ENCODE peak calls at places on chromosomes 11 and 22, in six cellular contexts. T is neural progenitor cell; Y is psoas muscle; B is transverse colon; E is CD4-positive, alpha-beta T cell; G is tibial artery. A is an unnamed sample. For H3K27me3, the result is how much of the 10 kb centered on the place peaks cover.

GRCh38 chr11:131999084-131999483 is 628.7 kb downstream of the NTM start:
- DNase-seq in T (no peak), Y (no peak), B (no peak), E (no peak), G (no peak), A (no peak)

GRCh38 chr22:17945851-17946690 is 78.3 kb downstream of the MICAL3 start:
- DNase-seq in T (no peak), Y (no peak), B (no peak), E (no peak), G (no peak), A (no peak)

GRCh38 chr11:2932850-2933251 is 3.6 kb upstream of the PHLDA2 start:
- DNase-seq in T (no peak), Y (peak), B (no peak), E (no peak), G (no peak), A (no peak)

GRCh38 chr11:289706-290620 is 1.0 kb downstream of the PGGHG start:
- DNase-seq in T (no peak), Y (peak), B (peak), E (no peak), G (peak), A (peak)

GRCh38 chr22:50314455-50315288 is 7.2 kb upstream of the PLXNB2 start:
- DNase-seq in T (no peak), Y (no peak), B (peak), E (peak), G (no peak), A (peak)

GRCh38 chr22:18031670-18032454 is 7.5 kb upstream of the MICAL3 start:
- DNase-seq in T (no peak), Y (peak), B (no peak), E (no peak), G (no peak), A (no peak)

GRCh38 chr11:78310500-78310909 is 107.1 kb downstream of the GAB2 start:
- DNase-seq in T (no peak), Y (peak), B (peak), E (no peak), G (peak), A (peak)

GRCh38 chr11:127362754-127363153 is 362.2 kb upstream of the KIRREL3 start:
- DNase-seq in T (no peak), Y (no peak), B (no peak), E (no peak), G (no peak), A (no peak)

GRCh38 chr22:49964493-49965290 is 4.1 kb downstream of the PIM3 start:
- DNase-seq in T (peak), Y (peak), B (peak), E (no peak), G (peak), A (peak)

GRCh38 chr22:28867191-28867590 is 16.2 kb upstream of the ZNRF3 start:
- DNase-seq in T (no peak), Y (no peak), B (no peak), E (no peak), G (no peak), A (no peak)

GRCh38 chr22:47570300-47570685 is 807.8 kb downstream of the TBC1D22A start:
- DNase-seq in T (no peak), Y (no peak), B (no peak), E (no peak), G (peak), A (no peak)

GRCh38 chr22:19058713-19059451 is 63.3 kb downstream of the DGCR2 start:
- DNase-seq in T (no peak), Y (no peak), B (no peak), E (no peak), G (no peak), A (no peak)

GRCh38 chr11:102177126-102177525 is 66.9 kb downstream of the YAP1 start:
- DNase-seq in T (no peak), Y (no peak), B (no peak), E (no peak), G (no peak), A (no peak)

GRCh38 chr11:31620434-31620833 is 110.9 kb downstream of the ELP4 start:
- DNase-seq in T (no peak), Y (no peak), B (no peak), E (no peak), G (no peak), A (no peak)

GRCh38 chr11:1771700-1772099 is 8.0 kb upstream of the CTSD start:
- DNase-seq in T (no peak), Y (peak), B (peak), E (no peak), G (no peak), A (peak)

GRCh38 chr11:78203184-78203583 is 14.5 kb downstream of the USP35 start:
- DNase-seq in T (no peak), Y (no peak), B (no peak), E (peak), G (no peak), A (no peak)

GRCh38 chr11:135075740-135076139 is 663.7 kb upstream of the B3GAT1 start:
- DNase-seq in T (peak), Y (peak), B (peak), E (peak), G (peak), A (peak)

GRCh38 chr22:32531955-32532818 is 57.6 kb downstream of the FBXO7 start:
- DNase-seq in T (peak), Y (peak), B (peak), E (no peak), G (peak), A (peak)

GRCh38 chr22:30878516-30879365 is 89.8 kb downstream of the MORC2 start:
- DNase-seq in T (no peak), Y (no peak), B (no peak), E (no peak), G (no peak), A (peak)

GRCh38 chr22:44628856-44629255 is 73.1 kb upstream of the PRR5 start:
- DNase-seq in T (no peak), Y (peak), B (no peak), E (no peak), G (no peak), A (no peak)

DNA sequence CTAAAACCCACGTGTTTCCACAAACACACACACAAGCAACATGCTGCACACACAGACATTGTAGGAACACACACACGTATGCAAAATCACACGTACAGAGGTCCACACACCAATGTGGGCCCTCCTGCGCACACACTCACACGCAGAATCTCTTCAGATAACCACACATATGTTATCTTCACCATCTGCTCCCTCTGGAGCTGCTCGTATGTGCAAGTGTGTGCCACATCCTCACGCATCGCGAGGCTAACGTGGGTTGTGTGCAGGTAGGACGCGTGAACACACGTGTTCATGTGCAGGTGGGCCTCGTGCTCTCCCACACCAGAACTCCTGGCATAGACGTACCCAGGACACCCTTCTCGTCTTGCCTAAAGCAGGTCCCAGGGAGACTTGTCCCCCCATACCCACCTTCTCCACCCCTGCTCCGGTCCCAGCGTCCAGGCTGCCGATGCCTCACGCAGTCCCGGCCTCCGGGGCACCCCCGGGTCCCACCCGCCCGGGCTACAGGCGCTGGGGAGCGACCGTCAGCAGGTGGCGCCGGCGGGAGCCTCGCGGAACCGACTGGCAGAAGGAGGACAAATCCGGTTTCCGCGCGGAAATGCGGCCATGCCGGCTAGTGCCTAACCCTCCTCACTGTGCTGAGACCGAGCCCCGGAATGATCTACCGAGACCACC is 10.3 kb upstream of the IGSF9B start:
- DNase-seq in T (peak), Y (peak), B (peak), E (peak), G (no peak), A (peak)
- TF ChIP-seq CTCF in T (peak), Y (peak), B (no peak), E (peak), G (peak), A (peak)

GRCh38 chr11:43576834-43577521 is 103.6 kb upstream of the HSD17B12 start:
- DNase-seq in T (peak), Y (no peak), B (no peak), E (no peak), G (no peak), A (peak)

GRCh38 chr11:43573233-43573632 is 107.3 kb upstream of the HSD17B12 start:
- DNase-seq in T (peak), Y (no peak), B (no peak), E (no peak), G (no peak), A (no peak)

GRCh38 chr11:43573873-43574272 is 106.7 kb upstream of the HSD17B12 start:
- DNase-seq in T (no peak), Y (no peak), B (no peak), E (no peak), G (no peak), A (no peak)

GRCh38 chr11:43575931-43576833 is 104.4 kb upstream of the HSD17B12 start:
- DNase-seq in T (no peak), Y (no peak), B (no peak), E (no peak), G (no peak), A (no peak)

GRCh38 chr11:43574949-43575915 is 105.3 kb upstream of the HSD17B12 start:
- DNase-seq in T (peak), Y (no peak), B (no peak), E (no peak), G (no peak), A (no peak)
- H3K27me3 ChIP-seq in T (half or more), Y (under half), B (half or more), E (half or more), G (half or more), A (half or more)

DNA sequence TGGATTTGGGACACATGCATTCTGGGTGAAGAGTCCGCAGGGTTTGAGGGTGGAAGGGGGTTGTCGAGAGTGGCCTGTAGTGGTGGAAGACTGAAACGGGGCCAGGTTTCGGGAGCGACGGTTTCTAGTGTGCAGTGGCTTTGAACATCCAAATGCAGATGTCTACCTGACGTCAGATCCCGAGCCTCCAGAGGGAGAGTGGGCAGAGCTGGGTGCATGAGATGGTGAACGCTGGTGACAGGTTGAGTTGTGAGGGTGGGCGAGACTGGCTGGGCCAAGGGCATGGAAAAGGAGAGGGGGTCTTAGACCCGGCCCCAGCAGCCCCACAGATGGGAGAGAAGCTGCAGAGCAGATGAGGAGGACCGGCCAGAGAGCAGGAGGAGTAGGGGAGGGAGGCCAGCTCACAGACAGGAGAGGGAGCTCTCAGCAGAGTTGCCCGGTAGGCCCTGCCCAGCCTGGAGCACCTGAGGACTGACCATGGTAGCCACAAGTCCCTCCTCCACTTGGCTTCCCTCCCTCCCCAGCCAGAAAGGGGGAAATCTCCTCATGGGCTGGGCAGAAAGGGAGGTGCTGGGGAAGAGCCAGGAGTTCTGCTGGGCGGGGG is 14.2 kb downstream of the KCNJ4 start:
- DNase-seq in T (no peak), Y (no peak), B (no peak), E (no peak), G (no peak), A (no peak)
- TF ChIP-seq CTCF in T (no peak), Y (no peak), B (no peak), E (no peak), G (no peak), A (no peak)

GRCh38 chr11:13207665-13208594 is 69.7 kb upstream of the BMAL1 start:
- DNase-seq in T (no peak), Y (no peak), B (peak), E (no peak), G (peak), A (no peak)

GRCh38 chr11:13208921-13209320 is 68.7 kb upstream of the BMAL1 start:
- DNase-seq in T (no peak), Y (no peak), B (no peak), E (no peak), G (no peak), A (no peak)

GRCh38 chr11:13207270-13207664 is 70.3 kb upstream of the BMAL1 start:
- DNase-seq in T (no peak), Y (no peak), B (no peak), E (no peak), G (no peak), A (no peak)

GRCh38 chr11:13205446-13205845 is 72.1 kb upstream of the BMAL1 start:
- DNase-seq in T (no peak), Y (no peak), B (no peak), E (no peak), G (no peak), A (no peak)

GRCh38 chr11:13206086-13206640 is 71.4 kb upstream of the BMAL1 start:
- DNase-seq in T (no peak), Y (no peak), B (no peak), E (no peak), G (no peak), A (no peak)
- H3K27me3 ChIP-seq in T (under half), Y (under half), B (under half), E (under half), G (under half), A (under half)

GRCh38 chr22:43446881-43447280 is 35.1 kb downstream of the MPPED1 start:
- DNase-seq in T (no peak), Y (no peak), B (no peak), E (no peak), G (no peak), A (no peak)
- TF ChIP-seq CTCF in T (no peak), Y (no peak), B (no peak), E (no peak), G (no peak), A (no peak)

GRCh38 chr11:121800240-121800639 is 315.8 kb downstream of the BLID start:
- DNase-seq in T (no peak), Y (no peak), B (no peak), E (no peak), G (no peak), A (no peak)

GRCh38 chr11:121801796-121802195 is 314.2 kb downstream of the BLID start:
- DNase-seq in T (no peak), Y (no peak), B (no peak), E (no peak), G (no peak), A (no peak)

GRCh38 chr11:121802542-121802941 is 313.5 kb downstream of the BLID start:
- DNase-seq in T (peak), Y (no peak), B (peak), E (no peak), G (no peak), A (peak)

GRCh38 chr11:121797496-121797895 is 318.5 kb downstream of the BLID start:
- DNase-seq in T (no peak), Y (no peak), B (no peak), E (no peak), G (no peak), A (no peak)

GRCh38 chr11:121800704-121801516 is 315.1 kb downstream of the BLID start:
- DNase-seq in T (peak), Y (no peak), B (no peak), E (no peak), G (no peak), A (no peak)
- H3K27me3 ChIP-seq in T (under half), Y (under half), B (under half), E (under half), G (under half), A (under half)

A was measured in heart right ventricle.